ENCODE peak calls at places on chromosomes 1 and 21, in seven cellular contexts. E is fibroblast of pulmonary artery, U is cardiac fibroblast, Y is ovary, F is B cell, Z is sigmoid colon, V is mammary epithelial cell. R is an unnamed sample.
A peak's percentile ranks its signal among the peaks of the same experiment; 100 is the strongest.

GRCh38 chr1:206529425-206529824 is 22.1 kb downstream of the RASSF5 start:
- DNase-seq in E (no peak), U (no peak), Y (no peak), F (no peak), Z (peak; percentile 28), V (no peak), R (no peak)

GRCh38 chr1:209749660-209750059 is 6.2 kb upstream of the TRAF3IP3 start:
- DNase-seq in E (no peak), U (no peak), Y (no peak), F (no peak), Z (no peak), V (no peak), R (peak; percentile 47)

GRCh38 chr21:39674794-39675193 is 62.1 kb downstream of the B3GALT5 start:
- DNase-seq in E (no peak), U (no peak), Y (no peak), F (no peak), Z (no peak), V (no peak), R (no peak)

GRCh38 chr21:45825209-45825602 is 156.4 kb upstream of the COL6A1 start:
- DNase-seq in E (no peak), U (no peak), Y (no peak), F (no peak), Z (peak; percentile 51), V (no peak), R (no peak)

GRCh38 chr21:28644762-28645161 is 347.9 kb downstream of the LTN1 start:
- DNase-seq in E (no peak), U (peak; percentile 41), Y (no peak), F (no peak), Z (no peak), V (peak; percentile 83), R (no peak)

GRCh38 chr1:216563096-216563495 is 139.8 kb upstream of the USH2A start:
- DNase-seq in E (no peak), U (no peak), Y (no peak), F (no peak), Z (no peak), V (no peak), R (no peak)

GRCh38 chr1:192557841-192558595 is 17.6 kb upstream of the RGS1 start:
- DNase-seq in E (no peak), U (peak; percentile 59), Y (no peak), F (no peak), Z (no peak), V (peak; percentile 13), R (no peak)

GRCh38 chr1:207869859-207870258 is 41.1 kb downstream of the CD34 start:
- DNase-seq in E (no peak), U (no peak), Y (no peak), F (no peak), Z (no peak), V (no peak), R (no peak)

GRCh38 chr21:43331111-43331961 is 95.6 kb downstream of the SIK1 start:
- DNase-seq in E (no peak), U (no peak), Y (no peak), F (no peak), Z (no peak), V (no peak), R (no peak)

GRCh38 chr1:167223144-167224103 is 2.7 kb downstream of the POU2F1 start:
- DNase-seq in E (no peak), U (no peak), Y (no peak), F (no peak), Z (no peak), V (no peak), R (no peak)

GRCh38 chr1:161473363-161473762 is 31.9 kb upstream of the FCGR2A start:
- DNase-seq in E (peak; percentile 11), U (peak; percentile 42), Y (no peak), F (no peak), Z (no peak), V (no peak), R (peak; percentile 30)

GRCh38 chr1:154744352-154744751 is 125.7 kb downstream of the KCNN3 start:
- DNase-seq in E (no peak), U (no peak), Y (no peak), F (no peak), Z (no peak), V (no peak), R (no peak)

GRCh38 chr1:119080586-119080985 is 59.9 kb downstream of the WARS2 start:
- DNase-seq in E (peak; percentile 93), U (peak; percentile 95), Y (peak; percentile 30), F (no peak), Z (peak; percentile 64), V (peak; percentile 74), R (no peak)

GRCh38 chr1:205339717-205340116 is 17.0 kb downstream of the KLHDC8A start:
- DNase-seq in E (no peak), U (no peak), Y (no peak), F (no peak), Z (no peak), V (no peak), R (peak; percentile 52)

GRCh38 chr1:35488346-35488745 is 68.9 kb downstream of the KIAA0319L start:
- DNase-seq in E (no peak), U (no peak), Y (no peak), F (no peak), Z (no peak), V (no peak), R (no peak)

GRCh38 chr1:84365225-84366221 is 32.8 kb upstream of the DNASE2B start:
- DNase-seq in E (peak; percentile 97), U (peak; percentile 99), Y (no peak), F (no peak), Z (no peak), V (peak; percentile 91), R (peak; percentile 68)

GRCh38 chr1:204250428-204251030 is 36.7 kb upstream of the GOLT1A start:
- DNase-seq in E (no peak), U (no peak), Y (no peak), F (no peak), Z (no peak), V (no peak), R (no peak)

GRCh38 chr1:15141933-15142647 is 11.5 kb upstream of the TMEM51 start:
- DNase-seq in E (peak; percentile 65), U (peak; percentile 22), Y (no peak), F (no peak), Z (no peak), V (peak; percentile 63), R (no peak)

GRCh38 chr1:236468625-236469024 is 55.2 kb upstream of the LGALS8 start:
- DNase-seq in E (no peak), U (no peak), Y (no peak), F (no peak), Z (no peak), V (no peak), R (no peak)

GRCh38 chr1:196181594-196181878 is 426.7 kb downstream of the KCNT2 start:
- DNase-seq in E (no peak), U (no peak), Y (no peak), F (no peak), Z (no peak), V (no peak), R (no peak)

GRCh38 chr1:238581332-238581731 is 690.6 kb upstream of the ZP4 start:
- DNase-seq in E (no peak), U (peak; percentile 26), Y (no peak), F (no peak), Z (no peak), V (no peak), R (no peak)

GRCh38 chr21:38628426-38628825 is 130.1 kb upstream of the ERG start:
- DNase-seq in E (no peak), U (no peak), Y (no peak), F (no peak), Z (no peak), V (no peak), R (no peak)
- TF ChIP-seq CTCF in E (no peak), U (no peak), Y (no peak), F (no peak), Z (no peak), V (no peak), R (no peak)

GRCh38 chr1:6462412-6463119 is 3.4 kb downstream of the TNFRSF25 start:
- DNase-seq in E (no peak), U (no peak), Y (no peak), F (no peak), Z (no peak), V (no peak), R (no peak)
- TF ChIP-seq CTCF in E (no peak), U (peak; percentile 5), Y (no peak), F (no peak), Z (no peak), V (no peak), R (no peak)

DNA sequence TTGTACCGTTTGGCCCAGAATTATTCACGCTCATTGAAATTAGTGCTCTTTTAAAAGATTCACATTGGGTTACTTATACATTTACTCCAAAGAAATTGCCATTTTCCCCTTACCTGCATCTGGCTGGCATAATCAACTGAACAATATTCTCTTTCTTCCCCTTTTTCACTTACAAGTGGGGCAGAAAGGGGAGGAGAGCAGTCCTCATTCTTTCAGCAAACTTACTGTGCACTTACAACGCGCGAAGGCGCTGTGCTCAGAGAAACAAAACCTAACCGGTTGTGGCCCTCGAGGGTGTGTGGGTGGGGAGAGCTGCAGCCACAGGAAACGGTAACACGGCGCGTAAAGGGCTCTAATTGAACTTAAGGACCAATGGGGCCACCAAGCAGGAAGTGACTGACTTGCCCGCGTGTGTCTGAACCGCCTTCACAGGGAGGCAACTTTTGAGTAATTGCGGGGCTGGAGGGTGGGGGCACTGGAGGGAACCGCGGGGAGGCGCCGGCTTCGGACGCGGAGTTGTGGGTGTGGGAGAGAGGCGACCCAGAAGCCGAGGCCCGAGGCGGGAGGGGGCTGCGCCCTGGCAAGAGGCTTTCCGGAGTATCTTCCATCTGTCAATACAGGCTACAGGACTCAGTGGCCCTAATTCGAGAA is 693 bp upstream of the PNRC2 start:
- DNase-seq in E (peak; percentile 90), U (peak; percentile 96), Y (peak; percentile 72), F (peak; percentile 98), Z (peak; percentile 93), V (peak; percentile 88), R (peak; percentile 99)
- TF ChIP-seq CTCF in E (peak; percentile 53), U (peak; percentile 36), Y (no peak), F (peak; percentile 45), Z (peak; percentile 25), V (no peak), R (peak; percentile 37)

GRCh38 chr1:44853201-44853600 is 10.1 kb upstream of the PTCH2 start:
- DNase-seq in E (no peak), U (no peak), Y (no peak), F (no peak), Z (no peak), V (no peak), R (no peak)

GRCh38 chr1:44857446-44857845 is 14.4 kb upstream of the PTCH2 start:
- DNase-seq in E (no peak), U (no peak), Y (no peak), F (no peak), Z (no peak), V (no peak), R (no peak)

GRCh38 chr1:44855742-44856141 is 12.7 kb upstream of the PTCH2 start:
- DNase-seq in E (no peak), U (no peak), Y (no peak), F (no peak), Z (no peak), V (peak; percentile 14), R (no peak)

GRCh38 chr1:44851308-44851707 is 8.3 kb upstream of the PTCH2 start:
- DNase-seq in E (no peak), U (no peak), Y (no peak), F (no peak), Z (no peak), V (no peak), R (no peak)

DNA sequence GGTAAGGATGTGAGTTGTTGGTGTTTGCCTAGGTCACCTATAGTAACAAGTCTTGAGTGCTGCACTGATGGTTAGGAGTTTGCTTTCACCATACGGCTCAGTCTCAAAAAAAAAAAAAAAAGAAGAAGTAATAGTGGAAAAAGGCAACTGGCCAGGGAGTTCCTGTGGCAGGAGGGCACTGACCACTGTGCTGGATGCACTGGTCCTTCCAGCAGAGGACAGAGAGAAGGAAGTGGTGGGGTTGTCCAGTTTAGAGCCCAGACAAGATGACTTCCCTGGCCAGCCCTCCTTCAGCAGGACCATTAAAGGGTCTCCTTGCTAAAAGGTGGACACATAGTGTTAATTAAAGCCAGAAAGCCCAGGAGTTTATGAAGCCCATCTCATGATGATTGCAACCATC is 11.9 kb upstream of the PTCH2 start:
- DNase-seq in E (no peak), U (no peak), Y (no peak), F (no peak), Z (no peak), V (no peak), R (no peak)
- TF ChIP-seq CTCF in E (no peak), U (no peak), Y (no peak), F (no peak), Z (no peak), V (no peak), R (no peak)